ENCODE peak calls at places on chromosomes 4 and X, in six cellular contexts. U is RWPE2, Q is neural progenitor cell, A is heart right ventricle, E is uterus, P is neuronal stem cell. T is an unnamed sample. For H3K27me3, the result is how much of the 10 kb centered on the place peaks cover.

GRCh38 chrX:31333181-31333831 is 261.5 kb upstream of the FTHL17 start:
- DNase-seq in U (no peak), Q (no peak), A (no peak), E (no peak), P (no peak), T (no peak)

GRCh38 chr4:40311811-40312346 is 23.3 kb upstream of the CHRNA9 start:
- DNase-seq in U (no peak), Q (no peak), A (no peak), E (no peak), P (no peak), T (no peak)

GRCh38 chr4:25258980-25259578 is 25.2 kb downstream of the PI4K2B start:
- DNase-seq in U (no peak), Q (no peak), A (no peak), E (no peak), P (no peak), T (no peak)

GRCh38 chr4:119038465-119038864 is 97.2 kb upstream of the MYOZ2 start:
- DNase-seq in U (no peak), Q (no peak), A (no peak), E (no peak), P (no peak), T (no peak)

GRCh38 chrX:154730271-154730883 is 20.5 kb downstream of the GAB3 start:
- DNase-seq in U (no peak), Q (no peak), A (peak), E (peak), P (no peak), T (no peak)

GRCh38 chrX:133634416-133634815 is 219.1 kb upstream of the GPC4 start:
- DNase-seq in U (no peak), Q (no peak), A (no peak), E (no peak), P (no peak), T (no peak)

GRCh38 chr4:157265281-157265680 is 44.8 kb downstream of the GRIA2 start:
- DNase-seq in U (no peak), Q (peak), A (no peak), E (no peak), P (peak), T (no peak)

GRCh38 chr4:99414401-99414800 is 20.7 kb downstream of the ADH7 start:
- DNase-seq in U (no peak), Q (no peak), A (no peak), E (no peak), P (no peak), T (no peak)

GRCh38 chr4:52001616-52002015 is 18.5 kb downstream of the LRRC66 start:
- DNase-seq in U (no peak), Q (no peak), A (no peak), E (no peak), P (no peak), T (no peak)

GRCh38 chrX:151538190-151539122 is 25.0 kb upstream of the PASD1 start:
- DNase-seq in U (no peak), Q (no peak), A (no peak), E (no peak), P (no peak), T (no peak)

GRCh38 chr4:24076811-24077210 is 187.0 kb upstream of the PPARGC1A start:
- DNase-seq in U (no peak), Q (no peak), A (no peak), E (no peak), P (no peak), T (no peak)

GRCh38 chr4:166657261-166657660 is 577.0 kb downstream of the SPOCK3 start:
- DNase-seq in U (no peak), Q (no peak), A (no peak), E (no peak), P (no peak), T (no peak)

GRCh38 chrX:2710496-2710895 is 19.4 kb downstream of the CD99 start:
- DNase-seq in U (peak), Q (peak), A (no peak), E (no peak), P (no peak), T (no peak)

GRCh38 chrX:39476596-39476995 is 621.2 kb downstream of the BCOR start:
- DNase-seq in U (no peak), Q (peak), A (peak), E (no peak), P (no peak), T (no peak)

GRCh38 chrX:13693341-13693871 is 4.5 kb downstream of the RAB9A start:
- DNase-seq in U (no peak), Q (no peak), A (no peak), E (no peak), P (no peak), T (no peak)

GRCh38 chrX:13690836-13691235 is 1.9 kb downstream of the RAB9A start:
- DNase-seq in U (no peak), Q (no peak), A (no peak), E (no peak), P (no peak), T (no peak)

GRCh38 chrX:13691845-13692334 is 3.0 kb downstream of the RAB9A start:
- DNase-seq in U (no peak), Q (no peak), A (no peak), E (no peak), P (no peak), T (no peak)

GRCh38 chrX:13694359-13694758 is 5.4 kb downstream of the RAB9A start:
- DNase-seq in U (no peak), Q (no peak), A (no peak), E (no peak), P (no peak), T (no peak)

DNA sequence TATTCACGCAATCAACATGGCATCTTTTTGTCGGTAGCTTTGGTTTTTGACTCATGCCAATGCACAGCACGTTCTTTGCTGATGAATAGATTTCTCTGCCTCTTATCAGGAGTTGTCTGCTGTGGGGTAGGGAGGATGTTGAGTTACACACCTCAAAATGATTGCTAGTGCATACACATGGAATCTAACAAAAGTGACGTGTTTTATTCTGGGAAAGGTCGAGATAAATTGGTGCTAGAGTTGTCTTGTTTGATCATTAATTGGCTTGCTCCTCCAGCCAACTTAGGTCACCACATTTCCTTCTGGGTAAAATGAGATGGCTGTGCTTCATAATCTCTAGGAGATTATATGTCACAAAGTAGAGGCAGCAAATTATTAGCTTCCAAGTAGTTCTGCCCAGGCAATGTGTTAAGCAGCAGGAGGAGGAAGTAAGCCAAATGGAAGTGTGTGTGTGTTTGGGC is 3.9 kb downstream of the RAB9A start:
- DNase-seq in U (no peak), Q (no peak), A (no peak), E (no peak), P (no peak), T (no peak)
- H3K27ac ChIP-seq in U (peak), Q (no peak), A (no peak), E (peak), P (no peak), T (peak)

GRCh38 chr4:1407657-1408333 is 1.6 kb upstream of the NKX1-1 start:
- DNase-seq in U (no peak), Q (no peak), A (no peak), E (no peak), P (no peak), T (no peak)

GRCh38 chr4:1410491-1411325 is 4.5 kb upstream of the NKX1-1 start:
- DNase-seq in U (no peak), Q (peak), A (peak), E (no peak), P (peak), T (no peak)

GRCh38 chr4:1409806-1410425 is 3.7 kb upstream of the NKX1-1 start:
- DNase-seq in U (no peak), Q (no peak), A (no peak), E (no peak), P (no peak), T (no peak)

GRCh38 chr4:1408418-1408817 is 2.2 kb upstream of the NKX1-1 start:
- DNase-seq in U (no peak), Q (no peak), A (no peak), E (no peak), P (no peak), T (no peak)

GRCh38 chr4:1409079-1409805 is 3.0 kb upstream of the NKX1-1 start:
- DNase-seq in U (no peak), Q (no peak), A (no peak), E (no peak), P (no peak), T (no peak)
- H3K27me3 ChIP-seq in U (half or more), Q (half or more), A (under half), E (under half), P (half or more), T (half or more)

DNA sequence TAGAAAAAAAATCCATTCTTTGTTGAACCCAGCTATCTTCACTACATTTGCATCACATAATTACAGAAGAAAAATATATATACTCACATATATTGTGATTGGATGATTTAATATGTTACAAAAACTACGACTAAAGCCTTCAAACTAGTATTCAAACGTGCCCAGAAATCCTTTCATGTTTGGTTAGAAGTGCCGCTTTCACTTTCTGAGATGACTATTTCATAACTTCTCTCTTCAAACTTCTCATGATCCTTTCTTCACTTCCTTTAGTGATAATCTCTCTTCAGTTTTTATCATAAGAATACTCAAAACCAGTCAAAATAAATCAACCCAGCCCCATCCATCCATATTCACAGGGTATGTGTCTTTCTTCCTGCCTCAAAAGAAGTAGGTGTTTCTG is 50.8 kb upstream of the NAF1 start:
- DNase-seq in U (no peak), Q (no peak), A (no peak), E (no peak), P (no peak), T (no peak)
- H3K27ac ChIP-seq in U (no peak), Q (no peak), A (no peak), E (no peak), P (no peak), T (no peak)

GRCh38 chr4:792729-793108 is 33.2 kb downstream of the CPLX1 start:
- DNase-seq in U (no peak), Q (no peak), A (no peak), E (no peak), P (no peak), T (no peak)

GRCh38 chr4:791866-792630 is 33.9 kb downstream of the CPLX1 start:
- DNase-seq in U (no peak), Q (no peak), A (no peak), E (peak), P (no peak), T (peak)

GRCh38 chr4:794911-795725 is 30.8 kb downstream of the CPLX1 start:
- DNase-seq in U (no peak), Q (peak), A (no peak), E (no peak), P (no peak), T (no peak)

GRCh38 chr4:793941-794621 is 31.8 kb downstream of the CPLX1 start:
- DNase-seq in U (no peak), Q (no peak), A (no peak), E (no peak), P (no peak), T (no peak)

DNA sequence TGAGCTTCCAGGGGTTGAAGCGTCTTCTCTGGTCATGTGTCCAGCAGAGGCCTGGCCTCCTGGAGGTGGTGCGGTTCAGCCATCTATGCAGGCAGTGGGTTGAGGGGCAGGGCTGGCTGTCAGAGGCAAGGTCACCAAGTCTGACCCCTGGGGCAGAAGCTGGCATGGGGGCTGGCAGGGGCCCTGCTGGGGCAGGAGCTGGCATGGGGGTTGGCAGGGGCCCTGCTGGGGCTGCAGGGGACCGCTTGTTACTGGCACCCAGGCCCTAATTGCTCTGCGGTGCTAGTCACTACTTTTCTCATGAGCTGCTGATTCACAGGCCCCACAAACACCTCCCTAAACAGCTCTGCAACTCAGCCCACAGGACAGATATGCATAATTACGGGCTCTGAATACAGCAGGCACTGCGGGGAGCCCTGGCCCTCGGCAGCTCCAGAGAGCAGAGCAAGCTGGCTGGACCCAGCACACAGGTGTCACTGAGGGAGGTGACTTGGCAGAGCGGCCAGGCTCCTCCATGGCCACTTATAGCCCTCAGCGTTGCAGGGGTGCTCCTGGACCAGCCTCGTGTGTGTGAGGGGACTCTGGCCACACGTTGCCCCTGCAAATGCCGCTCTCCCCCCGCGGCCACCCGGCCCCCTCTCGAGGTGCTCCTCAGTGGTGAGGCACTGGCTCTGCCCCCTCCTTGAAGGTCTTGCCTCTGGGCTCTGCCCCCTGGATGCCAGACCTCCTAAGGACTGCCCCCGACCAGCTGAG is 32.6 kb downstream of the CPLX1 start:
- DNase-seq in U (no peak), Q (peak), A (no peak), E (no peak), P (no peak), T (no peak)
- H3K27me3 ChIP-seq in U (under half), Q (half or more), A (under half), E (under half), P (half or more), T (half or more)

GRCh38 chr4:42309571-42310260 is 87.6 kb upstream of the SHISA3 start:
- DNase-seq in U (no peak), Q (no peak), A (no peak), E (no peak), P (no peak), T (no peak)

GRCh38 chr4:42310343-42310742 is 86.9 kb upstream of the SHISA3 start:
- DNase-seq in U (no peak), Q (no peak), A (no peak), E (no peak), P (no peak), T (no peak)

GRCh38 chr4:42315231-42315630 is 82.1 kb upstream of the SHISA3 start:
- DNase-seq in U (no peak), Q (no peak), A (no peak), E (no peak), P (no peak), T (no peak)

DNA sequence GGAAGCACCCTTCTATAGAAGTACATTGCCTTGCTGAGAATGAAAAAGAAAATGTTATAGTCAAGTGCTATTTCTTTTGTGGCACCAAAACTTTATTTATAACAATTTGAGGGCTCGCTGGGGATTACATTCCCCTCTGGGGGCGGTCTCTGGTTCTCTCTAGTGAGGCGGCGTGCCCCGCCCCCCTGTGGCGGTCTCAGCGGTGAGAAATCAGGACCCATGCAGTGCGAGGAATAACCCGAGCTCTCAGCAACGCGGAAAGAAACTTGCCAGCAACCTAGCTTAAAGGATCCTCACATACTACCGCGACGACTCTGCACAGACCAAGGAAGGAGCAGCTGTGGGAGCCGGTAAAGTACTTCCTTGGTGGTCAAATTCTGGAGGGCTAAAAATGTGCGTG is 83.4 kb upstream of the SHISA3 start:
- DNase-seq in U (no peak), Q (peak), A (no peak), E (no peak), P (no peak), T (no peak)
- H3K27ac ChIP-seq in U (no peak), Q (no peak), A (no peak), E (no peak), P (no peak), T (no peak)

GRCh38 chr4:7659429-7660175 is 224.9 kb upstream of the PSAPL1 start:
- DNase-seq in U (no peak), Q (no peak), A (no peak), E (no peak), P (no peak), T (no peak)
- H3K27me3 ChIP-seq in U (under half), Q (under half), A (under half), E (under half), P (under half), T (under half)

GRCh38 chr4:1309261-1310010 is 19.7 kb downstream of the MAEA start:
- DNase-seq in U (peak), Q (peak), A (peak), E (peak), P (peak), T (peak)

GRCh38 chr4:1305781-1306455 is 16.2 kb downstream of the MAEA start:
- DNase-seq in U (peak), Q (no peak), A (no peak), E (no peak), P (no peak), T (peak)

GRCh38 chr4:1307951-1308735 is 18.5 kb downstream of the MAEA start:
- DNase-seq in U (peak), Q (no peak), A (no peak), E (no peak), P (no peak), T (no peak)

GRCh38 chr4:1302159-1302558 is 12.5 kb downstream of the MAEA start:
- DNase-seq in U (no peak), Q (no peak), A (no peak), E (no peak), P (no peak), T (no peak)

GRCh38 chr4:1305261-1305711 is 15.6 kb downstream of the MAEA start:
- DNase-seq in U (peak), Q (no peak), A (no peak), E (no peak), P (no peak), T (no peak)
- H3K27ac ChIP-seq in U (peak), Q (no peak), A (no peak), E (no peak), P (no peak), T (peak)

GRCh38 chrX:140141444-140142029 is 176.2 kb upstream of the CXorf66 start:
- DNase-seq in U (no peak), Q (peak), A (no peak), E (no peak), P (peak), T (peak)
- H3K27me3 ChIP-seq in U (under half), Q (under half), A (under half), E (under half), P (under half), T (under half)

GRCh38 chr4:168696828-168697227 is 200.0 kb downstream of the PALLD start:
- DNase-seq in U (no peak), Q (no peak), A (no peak), E (no peak), P (no peak), T (no peak)

GRCh38 chr4:168691621-168692376 is 194.9 kb downstream of the PALLD start:
- DNase-seq in U (no peak), Q (no peak), A (no peak), E (no peak), P (no peak), T (no peak)

GRCh38 chr4:168694669-168695068 is 197.8 kb downstream of the PALLD start:
- DNase-seq in U (no peak), Q (no peak), A (no peak), E (no peak), P (no peak), T (no peak)

GRCh38 chr4:168693750-168694470 is 197.1 kb downstream of the PALLD start:
- DNase-seq in U (no peak), Q (no peak), A (no peak), E (no peak), P (no peak), T (no peak)

GRCh38 chr4:168695288-168695687 is 198.4 kb downstream of the PALLD start:
- DNase-seq in U (no peak), Q (no peak), A (no peak), E (no peak), P (no peak), T (no peak)
- H3K27ac ChIP-seq in U (peak), Q (no peak), A (peak), E (peak), P (no peak), T (no peak)

GRCh38 chrX:108353452-108353851 is 84.8 kb downstream of the COL4A6 start:
- DNase-seq in U (no peak), Q (no peak), A (no peak), E (no peak), P (no peak), T (no peak)
- H3K27me3 ChIP-seq in U (under half), Q (under half), A (under half), E (under half), P (under half), T (under half)